ENCODE peak calls at places on chromosome 1, in six cellular contexts. U is GDM1; P is mucosa of gallbladder; L is RWPE1; I is effector memory CD8-positive, alpha-beta T cell; H is stimulated activated CD8-positive, alpha-beta memory T cell treated with anti-CD3 and anti-CD28 coated beads, Interleukin-7, amount 100 ng/mL, for 1 hour. K is an unnamed sample.
A peak's percentile ranks its signal among the peaks of the same experiment; 100 is the strongest.

GRCh38 chr1:157288511-157288910 is 150.3 kb upstream of the ETV3 start:
- DNase-seq in U (no peak), P (no peak), L (no peak), I (no peak), H (no peak), K (no peak)

GRCh38 chr1:82614090-82614489 is 813.4 kb downstream of the ADGRL2 start:
- DNase-seq in U (no peak), P (no peak), L (no peak), I (no peak), H (no peak), K (no peak)

GRCh38 chr1:54275349-54275748 is 75.4 kb downstream of the MRPL37 start:
- DNase-seq in U (no peak), P (peak; percentile 53), L (no peak), I (no peak), H (no peak), K (no peak)

GRCh38 chr1:15788624-15789301 is 18.7 kb downstream of the UQCRHL start:
- DNase-seq in U (no peak), P (no peak), L (peak; percentile 46), I (no peak), H (no peak), K (no peak)

GRCh38 chr1:156998301-156998700 is 47.2 kb downstream of the ARHGEF11 start:
- DNase-seq in U (no peak), P (no peak), L (no peak), I (no peak), H (no peak), K (no peak)

GRCh38 chr1:207670997-207671396 is 26.1 kb downstream of the CR1L start:
- DNase-seq in U (no peak), P (no peak), L (no peak), I (no peak), H (no peak), K (no peak)

GRCh38 chr1:242211254-242212022 is 212.5 kb upstream of the MAP1LC3C start:
- DNase-seq in U (no peak), P (no peak), L (no peak), I (no peak), H (no peak), K (no peak)

GRCh38 chr1:92482665-92483441 is 3.9 kb downstream of the GFI1 start:
- DNase-seq in U (no peak), P (no peak), L (no peak), I (peak; percentile 38), H (no peak), K (peak; percentile 37)

GRCh38 chr1:197463142-197463541 is 195.1 kb downstream of the CRB1 start:
- DNase-seq in U (no peak), P (no peak), L (no peak), I (no peak), H (no peak), K (no peak)

GRCh38 chr1:183432548-183432875 is 14.3 kb upstream of the NMNAT2 start:
- DNase-seq in U (no peak), P (no peak), L (peak; percentile 74), I (no peak), H (no peak), K (no peak)

GRCh38 chr1:29412591-29412990 is 176.3 kb downstream of the PTPRU start:
- DNase-seq in U (no peak), P (no peak), L (no peak), I (no peak), H (no peak), K (no peak)

GRCh38 chr1:221839794-221840395 is 98.0 kb upstream of the DUSP10 start:
- DNase-seq in U (no peak), P (peak; percentile 77), L (peak; percentile 98), I (peak; percentile 66), H (peak; percentile 34), K (no peak)

GRCh38 chr1:237394263-237394662 is 352.3 kb downstream of the RYR2 start:
- DNase-seq in U (no peak), P (no peak), L (peak; percentile 2), I (no peak), H (no peak), K (no peak)

GRCh38 chr1:77686784-77687518 is 4.5 kb upstream of the ZZZ3 start:
- DNase-seq in U (no peak), P (no peak), L (no peak), I (no peak), H (no peak), K (no peak)

GRCh38 chr1:30525980-30526651 is 197.3 kb downstream of the MATN1 start:
- DNase-seq in U (no peak), P (peak; percentile 38), L (peak; percentile 64), I (no peak), H (no peak), K (no peak)

GRCh38 chr1:244779410-244779809 is 56.0 kb upstream of the COX20 start:
- DNase-seq in U (no peak), P (no peak), L (no peak), I (no peak), H (no peak), K (no peak)

GRCh38 chr1:202233824-202234223 is 40.2 kb downstream of the LGR6 start:
- DNase-seq in U (no peak), P (no peak), L (no peak), I (no peak), H (no peak), K (no peak)

GRCh38 chr1:31099283-31100063 is 34.0 kb upstream of the PUM1 start:
- DNase-seq in U (no peak), P (peak; percentile 46), L (no peak), I (no peak), H (no peak), K (no peak)

GRCh38 chr1:230251644-230252191 is 174.4 kb downstream of the PGBD5 start:
- DNase-seq in U (no peak), P (no peak), L (no peak), I (no peak), H (no peak), K (no peak)

GRCh38 chr1:107019166-107019565 is 37.3 kb upstream of the PRMT6 start:
- DNase-seq in U (no peak), P (no peak), L (no peak), I (no peak), H (no peak), K (no peak)

GRCh38 chr1:71135571-71135970 is 54.7 kb upstream of the ZRANB2 start:
- DNase-seq in U (no peak), P (no peak), L (no peak), I (no peak), H (no peak), K (no peak)

GRCh38 chr1:15489052-15489736 is 13.3 kb downstream of the CELA2B start:
- DNase-seq in U (no peak), P (no peak), L (no peak), I (no peak), H (no peak), K (no peak)